ENCODE peak calls at places on chromosomes 11 and 22, in eight cellular contexts. M is right lobe of liver, P is gastrocnemius medialis, F is heart left ventricle, T is body of pancreas, D is HCT116, V is HepG2, Y is A549. J is an unnamed sample.
A peak's percentile ranks its signal among the peaks of the same experiment; 100 is the strongest.

GRCh38 chr11:118785362-118785761 is 5.6 kb downstream of the DDX6 start:
- ATAC-seq in M (no peak), P (no peak), F (no peak), T (no peak), D (no peak), V (no peak), Y (no peak), J (no peak)

GRCh38 chr22:35605787-35606492 is 11.2 kb downstream of the MB start:
- ATAC-seq in M (peak; percentile 69), P (no peak), F (peak; percentile 76), T (no peak), D (no peak), V (no peak), Y (no peak), J (no peak)

GRCh38 chr11:86632499-86633269 is 39.7 kb downstream of the ME3 start:
- ATAC-seq in M (peak; percentile 51), P (no peak), F (no peak), T (no peak), D (peak; percentile 99), V (peak; percentile 92), Y (peak; percentile 98), J (peak; percentile 31)

GRCh38 chr22:22698263-22698750 is 53.9 kb downstream of the GGTLC2 start:
- ATAC-seq in M (no peak), P (no peak), F (no peak), T (no peak), D (no peak), V (no peak), Y (no peak), J (no peak)

GRCh38 chr22:31228425-31228824 is 16.3 kb downstream of the LIMK2 start:
- ATAC-seq in M (no peak), P (no peak), F (no peak), T (no peak), D (no peak), V (no peak), Y (no peak), J (no peak)

GRCh38 chr11:20155683-20156279 is 4.5 kb downstream of the DBX1 start:
- ATAC-seq in M (no peak), P (no peak), F (no peak), T (no peak), D (no peak), V (peak; percentile 59), Y (peak; percentile 27), J (no peak)

GRCh38 chr11:73399159-73400090 is 23.2 kb downstream of the RELT start:
- ATAC-seq in M (no peak), P (no peak), F (peak; percentile 41), T (no peak), D (no peak), V (no peak), Y (no peak), J (no peak)

GRCh38 chr11:944711-945470 is 19.2 kb downstream of the AP2A2 start:
- ATAC-seq in M (no peak), P (no peak), F (no peak), T (no peak), D (no peak), V (no peak), Y (peak; percentile 63), J (no peak)

GRCh38 chr11:128547946-128548654 is 39.3 kb downstream of the ETS1 start:
- ATAC-seq in M (no peak), P (no peak), F (no peak), T (no peak), D (no peak), V (no peak), Y (no peak), J (no peak)

GRCh38 chr22:37735054-37735453 is 38.2 kb downstream of the TRIOBP start:
- ATAC-seq in M (peak; percentile 69), P (no peak), F (no peak), T (peak; percentile 45), D (peak; percentile 72), V (peak; percentile 86), Y (peak; percentile 92), J (peak; percentile 29)

GRCh38 chr22:24696551-24697001 is 77.9 kb downstream of the PIWIL3 start:
- ATAC-seq in M (no peak), P (no peak), F (peak; percentile 67), T (no peak), D (no peak), V (peak; percentile 34), Y (no peak), J (no peak)

GRCh38 chr11:107430525-107430924 is 27.1 kb downstream of the CWF19L2 start:
- ATAC-seq in M (no peak), P (no peak), F (no peak), T (no peak), D (no peak), V (no peak), Y (no peak), J (no peak)

GRCh38 chr11:64539239-64539638 is 51.8 kb upstream of the SLC22A12 start:
- ATAC-seq in M (no peak), P (no peak), F (no peak), T (no peak), D (no peak), V (no peak), Y (no peak), J (no peak)

DNA sequence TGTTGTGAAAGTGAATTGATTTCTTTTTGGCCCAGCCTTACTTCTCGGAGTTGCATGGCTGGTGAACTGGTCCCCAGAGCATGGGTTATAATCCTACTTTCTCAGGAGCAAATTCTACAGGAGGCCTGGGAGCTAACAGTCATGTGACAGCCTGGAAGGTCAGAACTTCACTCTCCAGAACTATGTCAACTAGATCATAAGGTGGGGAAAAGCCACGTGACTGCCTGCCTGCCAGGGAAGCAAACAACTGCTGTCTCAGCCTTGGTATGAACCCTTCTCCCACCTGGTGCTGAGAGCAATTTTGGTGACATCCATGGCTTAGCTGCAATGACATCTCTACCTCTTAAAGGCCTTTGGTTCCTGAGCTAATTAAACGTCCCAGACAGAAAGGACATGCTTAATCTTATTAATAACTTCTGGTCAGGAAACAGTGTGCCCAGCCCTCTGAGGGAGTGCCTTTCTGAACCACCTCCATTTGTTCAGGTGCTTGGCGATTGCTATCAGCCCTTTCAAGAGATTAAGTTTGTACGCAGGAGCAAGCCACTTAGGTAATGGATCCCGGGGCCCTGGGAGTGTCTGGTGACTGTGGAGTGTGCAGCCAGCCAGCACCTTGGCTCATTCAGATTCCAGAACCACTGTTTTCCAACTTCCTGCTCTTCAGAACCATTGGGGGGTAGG is 1.4 kb upstream of the CREB3L1 start:
- ATAC-seq in M (peak; percentile 16), P (no peak), F (no peak), T (peak; percentile 57), D (no peak), V (no peak), Y (no peak), J (no peak)
- TF ChIP-seq POLR2A in M (no peak), P (no peak), F (no peak), T (peak; percentile 23), D (no peak), V (no peak), Y (no peak), J (no peak)

DNA sequence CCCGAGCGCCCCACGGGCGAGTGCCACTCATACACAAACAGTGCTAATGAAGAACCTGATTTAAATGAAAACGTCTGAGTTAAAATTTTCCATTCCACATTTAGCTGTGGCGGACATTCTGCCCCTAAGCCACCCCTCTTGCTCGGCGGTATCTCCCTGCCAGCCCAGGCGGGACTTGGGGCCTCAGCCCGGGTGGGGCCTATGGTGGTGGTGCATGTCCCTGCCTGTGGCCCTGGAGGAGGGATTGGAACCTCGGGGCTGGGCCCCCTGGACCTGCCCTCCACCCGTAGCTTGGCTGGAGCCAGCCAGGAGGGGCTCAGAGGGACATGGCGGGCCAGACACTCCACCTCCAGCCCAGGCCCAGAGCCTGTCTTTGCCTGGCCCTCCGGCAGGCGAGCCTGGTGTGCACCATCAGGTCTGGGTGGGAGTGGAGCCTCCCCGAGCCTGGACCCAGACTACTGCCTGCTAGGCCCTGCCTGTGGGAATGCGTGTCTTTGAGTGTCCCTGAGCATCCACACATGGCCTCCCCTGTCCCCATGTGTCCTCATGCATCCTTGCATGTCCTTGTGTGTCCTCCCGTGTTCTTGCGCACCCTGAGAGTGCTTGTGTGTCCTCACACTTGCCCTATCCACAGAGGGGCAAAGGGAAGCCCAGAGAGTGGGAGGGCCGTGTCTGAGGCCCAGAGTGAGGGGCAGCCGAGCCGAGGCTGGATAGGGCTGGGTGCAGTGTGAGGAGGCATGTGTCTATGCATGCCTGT is 4.4 kb downstream of the ZDHHC8 start:
- ATAC-seq in M (no peak), P (no peak), F (no peak), T (no peak), D (no peak), V (no peak), Y (no peak), J (no peak)
- H3K4me1 ChIP-seq in M (no peaks in the 10 kb centered on the region), P (peaks cover 47% of the 10 kb centered on the region), F (peaks cover 64% of the 10 kb centered on the region), T (peaks cover 49% of the 10 kb centered on the region), D (peaks cover 12% of the 10 kb centered on the region), V (peaks cover 13% of the 10 kb centered on the region), Y (peaks cover 7% of the 10 kb centered on the region), J (peaks cover 52% of the 10 kb centered on the region)

DNA sequence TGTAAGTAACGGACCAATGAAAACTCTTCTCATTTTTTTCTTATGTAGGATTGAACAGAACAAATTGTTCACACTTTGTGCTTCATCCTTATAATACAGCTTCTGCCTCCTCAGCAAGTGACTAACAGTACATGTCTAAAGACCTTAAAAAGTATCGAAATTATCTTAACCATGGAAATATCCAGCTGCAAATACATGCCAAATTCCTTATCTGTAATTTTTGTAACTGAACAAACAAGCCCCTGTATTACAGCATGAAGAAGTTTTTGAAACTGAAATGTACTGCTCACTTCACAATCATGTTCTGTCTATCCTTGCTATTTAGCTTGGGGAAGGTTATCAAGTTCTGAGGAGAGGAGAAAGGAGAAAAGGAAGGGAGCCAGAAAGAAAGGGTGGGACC is 20.4 kb downstream of the WT1 start:
- ATAC-seq in M (no peak), P (no peak), F (no peak), T (no peak), D (no peak), V (no peak), Y (no peak), J (no peak)
- TF ChIP-seq POLR2A in M (no peak), P (no peak), F (no peak), T (no peak), D (no peak), V (no peak), Y (no peak), J (no peak)

DNA sequence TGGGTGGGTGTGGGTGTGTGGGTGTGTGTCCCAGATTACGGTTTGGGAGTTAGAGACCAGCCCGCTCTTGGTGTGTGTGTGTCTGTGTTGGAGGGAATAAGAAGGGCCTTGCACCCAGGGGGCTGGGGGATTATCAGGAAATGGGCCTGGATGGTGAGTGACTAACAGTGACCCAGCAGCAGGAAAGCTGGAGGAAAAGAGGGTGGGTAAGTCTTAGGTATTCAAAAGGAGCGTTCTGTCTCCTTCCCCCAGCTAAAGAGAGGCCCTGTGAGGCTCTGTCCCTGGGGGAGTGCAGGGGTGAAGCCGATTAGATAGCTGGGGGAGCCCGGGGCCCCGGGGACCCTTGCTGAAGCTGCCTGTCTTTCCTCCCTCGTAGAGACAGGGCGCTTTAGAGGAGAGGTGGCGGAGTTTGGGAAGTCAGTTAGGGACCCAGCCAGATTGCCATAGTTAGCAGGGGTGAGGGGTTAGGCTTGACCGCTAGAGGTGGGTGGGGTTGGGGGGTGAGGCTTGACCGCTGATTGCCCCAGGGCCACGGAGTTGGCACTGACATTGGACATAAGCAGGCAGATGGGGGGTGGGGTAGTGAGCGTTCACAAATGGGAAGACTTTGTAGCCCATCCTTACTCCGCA is 1.5 kb downstream of the OAF start:
- ATAC-seq in M (peak; percentile 13), P (no peak), F (no peak), T (no peak), D (no peak), V (no peak), Y (no peak), J (no peak)
- H3K4me1 ChIP-seq in M (no peaks in the 10 kb centered on the region), P (peaks cover 27% of the 10 kb centered on the region), F (peaks cover 73% of the 10 kb centered on the region), T (peaks cover 83% of the 10 kb centered on the region), D (peaks cover 23% of the 10 kb centered on the region), V (peaks cover 81% of the 10 kb centered on the region), Y (peaks cover 13% of the 10 kb centered on the region), J (no peaks in the 10 kb centered on the region)